ENCODE peak calls at places on chromosomes 3 and 15, in nine cellular contexts. S is psoas muscle; W is A549; O is cardiac muscle cell; E is CD8-positive, alpha-beta T cell; H is tibial artery; K is A673; C is PC-9; V is colonic mucosa. U is an unnamed sample.

GRCh38 chr3:40258555-40258954 is 51.0 kb upstream of the EIF1B start:
- DNase-seq in S (no peak), W (peak; percentile 13), O (no peak), E (no peak), H (no peak), K (no peak), C (peak; percentile 56), V (no peak), U (no peak)

GRCh38 chr15:63439536-63440264 is 58.1 kb upstream of the CA12 start:
- DNase-seq in S (no peak), W (no peak), O (no peak), E (no peak), H (no peak), K (no peak), C (no peak), V (no peak), U (no peak)

GRCh38 chr15:80660114-80660513 is 35.0 kb upstream of the ABHD17C start:
- DNase-seq in S (no peak), W (peak; percentile 63), O (peak; percentile 31), E (no peak), H (no peak), K (peak; percentile 3), C (no peak), V (no peak), U (no peak)

GRCh38 chr3:51375571-51375970 is 9.5 kb upstream of the MANF start:
- DNase-seq in S (no peak), W (no peak), O (no peak), E (no peak), H (peak; percentile 39), K (no peak), C (peak; percentile 18), V (no peak), U (no peak)

GRCh38 chr3:117104792-117105191 is 395.2 kb downstream of the TUSC7 start:
- DNase-seq in S (no peak), W (no peak), O (no peak), E (no peak), H (no peak), K (no peak), C (no peak), V (no peak), U (no peak)

GRCh38 chr3:151169700-151170224 is 33.3 kb downstream of the GPR171 start:
- DNase-seq in S (peak; percentile 70), W (no peak), O (no peak), E (no peak), H (peak; percentile 74), K (no peak), C (no peak), V (no peak), U (no peak)

GRCh38 chr3:151990696-151991376 is 117.4 kb downstream of the SUCNR1 start:
- DNase-seq in S (no peak), W (no peak), O (no peak), E (no peak), H (no peak), K (no peak), C (no peak), V (no peak), U (no peak)

GRCh38 chr3:34842706-34843478 is 796.4 kb upstream of the ARPP21 start:
- DNase-seq in S (no peak), W (no peak), O (peak; percentile 12), E (no peak), H (no peak), K (peak; percentile 46), C (no peak), V (no peak), U (no peak)

GRCh38 chr15:77527831-77528231 is 104.9 kb downstream of the LINGO1 start:
- DNase-seq in S (no peak), W (no peak), O (no peak), E (no peak), H (peak; percentile 57), K (no peak), C (no peak), V (no peak), U (no peak)

GRCh38 chr15:65752151-65752700 is 39.9 kb downstream of the DENND4A start:
- DNase-seq in S (no peak), W (no peak), O (no peak), E (no peak), H (no peak), K (no peak), C (no peak), V (no peak), U (no peak)

DNA sequence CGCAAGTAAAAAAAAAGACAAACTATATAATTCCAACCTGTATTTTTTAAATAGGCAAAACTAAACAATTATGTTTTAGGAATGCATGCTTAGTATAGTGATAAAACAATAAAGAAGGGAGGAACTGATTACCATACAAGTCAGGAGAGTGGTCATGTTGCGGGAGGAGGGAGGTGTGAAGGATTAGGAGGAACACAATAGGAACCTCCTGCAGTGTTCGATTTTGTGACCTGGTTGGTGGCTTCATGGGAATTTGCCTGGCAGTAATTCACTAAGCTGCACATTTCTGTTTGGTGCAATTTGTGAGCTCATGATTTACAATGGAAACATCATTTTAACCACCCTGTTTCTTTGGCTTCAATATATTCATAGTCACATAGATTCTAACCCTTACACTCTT is 78.3 kb downstream of the TPRA1 start:
- DNase-seq in S (no peak), W (no peak), O (no peak), E (no peak), H (no peak), K (peak; percentile 8), C (no peak), V (no peak), U (peak; percentile 26)
- H3K4me3 ChIP-seq in S (no peak overlapping the region), W (no peak overlapping the region), O (no peak overlapping the region), E (no peak overlapping the region), H (no peak overlapping the region), K (no peak overlapping the region), C (no peak overlapping the region), V (no peak overlapping the region), U (no peak overlapping the region)

DNA sequence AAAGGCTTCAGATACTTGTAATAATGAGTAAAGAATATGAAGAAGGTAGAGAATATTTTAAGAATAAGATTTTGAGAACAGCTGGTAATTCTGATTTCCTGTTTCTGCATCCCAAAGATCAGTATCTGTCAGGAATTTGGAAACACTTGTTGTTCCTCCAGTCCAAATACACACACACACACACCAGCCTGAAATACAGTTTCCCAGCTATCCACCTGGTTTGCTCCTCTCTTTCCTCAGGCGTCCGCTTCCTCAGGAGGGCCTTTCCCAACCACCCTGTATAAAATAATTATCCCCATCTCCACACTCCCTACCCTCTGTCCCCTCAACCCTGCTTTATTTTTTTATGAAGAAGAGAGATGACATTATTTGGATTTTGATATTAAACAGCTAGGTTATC is 2.0 kb upstream of the FSIP1 start:
- DNase-seq in S (no peak), W (no peak), O (no peak), E (no peak), H (no peak), K (no peak), C (no peak), V (no peak), U (no peak)
- H3K4me1 ChIP-seq in S (no peaks in the 10 kb centered on the region), W (peaks cover 15% of the 10 kb centered on the region), O (peaks cover 8% of the 10 kb centered on the region), E (peaks cover 20% of the 10 kb centered on the region), H (peaks cover 13% of the 10 kb centered on the region), K (peaks cover 14% of the 10 kb centered on the region), C (peaks cover 13% of the 10 kb centered on the region), V (no peaks in the 10 kb centered on the region), U (peaks cover 16% of the 10 kb centered on the region)

DNA sequence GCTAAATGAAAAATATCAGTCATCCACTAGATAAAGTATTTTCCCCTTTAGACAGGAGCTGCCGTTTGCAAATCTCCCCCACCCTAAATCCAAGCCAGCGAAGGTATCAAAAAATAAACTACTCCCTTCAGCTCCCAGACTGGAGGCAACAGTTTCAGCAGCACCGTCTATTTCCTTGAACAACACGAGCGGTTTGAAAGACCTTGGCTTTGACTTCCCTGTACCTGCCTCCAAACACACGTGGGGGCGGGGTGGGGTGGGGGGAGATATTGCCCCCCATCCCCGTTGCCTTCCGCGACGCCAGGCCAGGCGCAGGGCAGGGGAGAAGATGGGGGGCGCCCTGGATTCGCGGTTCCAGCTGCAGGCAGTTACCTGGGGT is 804 bp upstream of the CACNA1D start:
- DNase-seq in S (no peak), W (no peak), O (peak; percentile 27), E (no peak), H (no peak), K (no peak), C (no peak), V (no peak), U (no peak)
- H3K4me3 ChIP-seq in S (peak overlapping the region; percentile 58), W (peak overlapping the region; percentile 64), O (peak overlapping the region; percentile 70), E (no peak overlapping the region), H (peak overlapping the region; percentile 37), K (no peak overlapping the region), C (no peak overlapping the region), V (peak overlapping the region; percentile 59), U (no peak overlapping the region)

DNA sequence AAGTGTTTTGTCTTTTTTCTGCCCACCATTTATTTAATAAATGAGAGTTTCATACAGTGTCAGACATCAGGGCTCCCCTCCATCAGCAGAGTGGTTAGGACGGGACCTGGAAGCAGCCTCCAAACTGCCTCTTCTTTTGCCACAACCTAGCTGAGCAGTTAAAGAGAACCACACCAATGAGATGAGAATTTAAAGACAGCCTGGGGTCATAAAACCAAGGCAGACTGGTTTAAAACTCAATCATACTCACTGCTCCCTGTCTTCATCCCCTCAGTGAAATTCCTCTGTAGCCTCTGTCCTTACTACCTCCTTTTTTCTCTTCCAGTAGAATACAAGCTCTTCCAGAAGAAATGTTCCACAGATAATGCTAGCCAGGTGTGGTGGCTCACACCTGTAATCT is 78.7 kb downstream of the WWTR1 start:
- DNase-seq in S (no peak), W (no peak), O (no peak), E (no peak), H (no peak), K (no peak), C (no peak), V (no peak), U (no peak)
- H3K4me1 ChIP-seq in S (peaks cover 87% of the 10 kb centered on the region), W (peaks cover 98% of the 10 kb centered on the region), O (peaks cover 43% of the 10 kb centered on the region), E (no peaks in the 10 kb centered on the region), H (peaks cover 83% of the 10 kb centered on the region), K (peaks cover 95% of the 10 kb centered on the region), C (peaks cover 97% of the 10 kb centered on the region), V (no peaks in the 10 kb centered on the region), U (no peaks in the 10 kb centered on the region)

DNA sequence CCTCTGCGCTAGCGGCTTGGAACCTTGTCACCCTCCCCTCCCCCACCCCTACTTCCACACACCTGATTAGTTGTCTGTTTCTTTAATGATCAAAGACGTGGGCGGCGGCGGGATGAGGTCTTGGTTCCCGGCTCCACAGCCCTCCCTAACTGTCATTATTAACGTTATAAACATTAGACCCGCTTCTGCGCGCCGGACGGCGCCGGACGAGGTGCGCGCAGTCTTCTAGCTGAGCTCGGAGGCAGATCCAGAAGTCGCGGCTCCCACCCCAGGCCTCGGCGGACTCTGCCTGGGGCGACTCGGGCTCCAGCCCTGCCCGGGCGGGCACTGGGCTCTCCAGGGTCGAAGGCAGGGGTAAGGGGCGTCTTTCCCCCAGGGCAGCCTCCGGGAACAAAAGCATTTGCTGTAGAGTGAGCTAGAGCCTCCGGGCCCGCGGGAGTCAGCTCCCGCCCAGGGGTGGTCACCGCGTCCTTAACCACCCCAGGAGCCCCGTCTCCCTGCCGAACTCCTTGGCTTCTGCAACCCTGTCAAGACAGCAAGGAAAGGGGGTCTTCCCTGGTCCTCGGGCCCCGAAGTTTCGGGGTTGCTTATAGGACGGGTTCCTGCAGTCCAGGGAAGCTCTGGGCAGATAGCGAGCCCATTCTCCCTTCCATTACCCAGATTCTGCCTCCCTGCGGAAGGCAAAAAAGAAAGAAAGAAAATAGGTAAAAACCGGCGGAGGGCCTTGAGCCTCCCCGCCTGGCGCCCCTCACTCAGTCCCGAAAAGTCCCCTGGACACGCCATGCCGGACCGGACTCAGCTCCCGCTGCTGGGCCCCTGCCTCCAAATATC is 2.2 kb upstream of the ISLR2 start:
- DNase-seq in S (peak; percentile 59), W (peak; percentile 19), O (peak; percentile 53), E (no peak), H (peak; percentile 68), K (peak; percentile 30), C (no peak), V (no peak), U (no peak)
- H3K4me3 ChIP-seq in S (peak overlapping the region; percentile 56), W (peak overlapping the region; percentile 50), O (peak overlapping the region; percentile 34), E (no peak overlapping the region), H (peak overlapping the region; percentile 37), K (peak overlapping the region; percentile 42), C (peak overlapping the region; percentile 59), V (no peak overlapping the region), U (no peak overlapping the region)